ENCODE peak calls at places on chromosome 18, in five cellular contexts. Y is K562, P is prostate gland, H is GM23338, S is upper lobe of left lung. T is an unnamed sample.
A peak's percentile ranks its signal among the peaks of the same experiment; 100 is the strongest.

GRCh38 chr18:80095414-80095813 is 13.6 kb upstream of the ADNP2 start:
- DNase-seq in Y (no peak), P (no peak), H (no peak), S (no peak), T (no peak)

GRCh38 chr18:11040823-11041712 is 108.3 kb downstream of the PIEZO2 start:
- DNase-seq in Y (peak; percentile 47), P (peak; percentile 25), H (peak; percentile 83), S (no peak), T (no peak)

GRCh38 chr18:9849407-9849961 is 36.3 kb upstream of the TXNDC2 start:
- DNase-seq in Y (peak; percentile 90), P (peak; percentile 21), H (no peak), S (no peak), T (peak; percentile 77)

GRCh38 chr18:28073658-28074057 is 103.3 kb downstream of the CDH2 start:
- DNase-seq in Y (no peak), P (no peak), H (no peak), S (no peak), T (no peak)

GRCh38 chr18:68916734-68917133 is 118.9 kb downstream of the CCDC102B start:
- DNase-seq in Y (no peak), P (no peak), H (no peak), S (no peak), T (no peak)

GRCh38 chr18:52069201-52069600 is 270.8 kb upstream of the DCC start:
- DNase-seq in Y (no peak), P (no peak), H (no peak), S (no peak), T (no peak)

GRCh38 chr18:13676499-13676898 is 49.9 kb downstream of the FAM210A start:
- DNase-seq in Y (no peak), P (no peak), H (no peak), S (no peak), T (no peak)

GRCh38 chr18:3675994-3676393 is 226.0 kb downstream of the TGIF1 start:
- DNase-seq in Y (peak; percentile 85), P (no peak), H (no peak), S (no peak), T (no peak)

GRCh38 chr18:48929951-48930713 is 20.6 kb downstream of the SMAD7 start:
- DNase-seq in Y (no peak), P (no peak), H (peak; percentile 62), S (peak; percentile 73), T (peak; percentile 74)

GRCh38 chr18:49021433-49022129 is 70.8 kb upstream of the SMAD7 start:
- DNase-seq in Y (peak; percentile 70), P (no peak), H (peak; percentile 92), S (peak; percentile 90), T (peak; percentile 79)

GRCh38 chr18:72811047-72811446 is 56.7 kb downstream of the NETO1 start:
- DNase-seq in Y (no peak), P (no peak), H (no peak), S (no peak), T (no peak)

GRCh38 chr18:64810354-64810753 is 661.5 kb upstream of the LINC00305 start:
- DNase-seq in Y (no peak), P (no peak), H (no peak), S (no peak), T (no peak)

GRCh38 chr18:61869631-61870030 is 23.2 kb downstream of the RNF152 start:
- DNase-seq in Y (no peak), P (no peak), H (no peak), S (no peak), T (no peak)

GRCh38 chr18:48563027-48563426 is 24.2 kb downstream of the CTIF start:
- DNase-seq in Y (peak; percentile 24), P (no peak), H (no peak), S (no peak), T (no peak)

GRCh38 chr18:28114472-28114871 is 62.5 kb downstream of the CDH2 start:
- DNase-seq in Y (no peak), P (no peak), H (no peak), S (no peak), T (no peak)

GRCh38 chr18:75790821-75791220 is 363.3 kb upstream of the SMIM21 start:
- DNase-seq in Y (no peak), P (no peak), H (no peak), S (no peak), T (no peak)

GRCh38 chr18:34224423-34225217 is at the start of gene NOL4:
- DNase-seq in Y (no peak), P (peak; percentile 18), H (peak; percentile 99), S (peak; percentile 85), T (peak; percentile 45)

GRCh38 chr18:57052759-57053158 is 94.1 kb upstream of the BOD1L2 start:
- DNase-seq in Y (no peak), P (no peak), H (no peak), S (no peak), T (no peak)

GRCh38 chr18:34583895-34584294 is 126.2 kb upstream of the DTNA start:
- DNase-seq in Y (no peak), P (no peak), H (peak; percentile 62), S (no peak), T (no peak)

GRCh38 chr18:59715966-59716369 is 18.7 kb upstream of the CCBE1 start:
- DNase-seq in Y (no peak), P (no peak), H (no peak), S (no peak), T (no peak)

GRCh38 chr18:73717570-73717969 is 430.1 kb downstream of the FBXO15 start:
- DNase-seq in Y (no peak), P (no peak), H (no peak), S (no peak), T (no peak)

GRCh38 chr18:48780151-48781001 is 170.4 kb downstream of the SMAD7 start:
- DNase-seq in Y (peak; percentile 15), P (no peak), H (no peak), S (no peak), T (no peak)

GRCh38 chr18:6414118-6414722 is 491 bp downstream of the L3MBTL4 start:
- DNase-seq in Y (no peak), P (peak; percentile 68), H (peak; percentile 71), S (peak; percentile 96), T (peak; percentile 84)

GRCh38 chr18:9160014-9160413 is 23.4 kb downstream of the ANKRD12 start:
- DNase-seq in Y (no peak), P (no peak), H (no peak), S (no peak), T (no peak)

GRCh38 chr18:5467666-5468065 is 76.1 kb downstream of the EPB41L3 start:
- DNase-seq in Y (no peak), P (no peak), H (no peak), S (peak; percentile 21), T (no peak)

GRCh38 chr18:46916551-46917107 is 678 bp downstream of the PIAS2 start:
- DNase-seq in Y (peak; percentile 25), P (peak; percentile 11), H (no peak), S (no peak), T (no peak)

GRCh38 chr18:31954349-31954748 is 11.4 kb upstream of the TRAPPC8 start:
- DNase-seq in Y (no peak), P (no peak), H (no peak), S (no peak), T (peak; percentile 33)

GRCh38 chr18:9804517-9805104 is 81.2 kb upstream of the TXNDC2 start:
- DNase-seq in Y (peak; percentile 58), P (peak; percentile 44), H (no peak), S (no peak), T (no peak)

GRCh38 chr18:52826994-52827393 is 487.0 kb downstream of the DCC start:
- DNase-seq in Y (no peak), P (no peak), H (peak; percentile 73), S (no peak), T (no peak)

GRCh38 chr18:58243401-58243800 is 199.4 kb downstream of the NEDD4L start:
- DNase-seq in Y (no peak), P (no peak), H (no peak), S (no peak), T (no peak)

GRCh38 chr18:28062446-28062845 is 114.5 kb downstream of the CDH2 start:
- DNase-seq in Y (no peak), P (no peak), H (no peak), S (no peak), T (no peak)

GRCh38 chr18:79200546-79201268 is 131.5 kb downstream of the ATP9B start:
- DNase-seq in Y (no peak), P (peak; percentile 79), H (peak; percentile 46), S (no peak), T (no peak)

GRCh38 chr18:79781331-79781941 is 16.3 kb upstream of the KCNG2 start:
- DNase-seq in Y (no peak), P (no peak), H (no peak), S (no peak), T (peak; percentile 57)

GRCh38 chr18:24544141-24544498 is 83.7 kb downstream of the HRH4 start:
- DNase-seq in Y (peak; percentile 49), P (no peak), H (peak; percentile 73), S (no peak), T (no peak)
- TF ChIP-seq CTCF in Y (peak; percentile 51), P (no peak), H (peak; percentile 78), S (no peak), T (no peak)

GRCh38 chr18:50172367-50172766 is 22.6 kb downstream of the MYO5B start:
- DNase-seq in Y (no peak), P (no peak), H (no peak), S (no peak), T (no peak)
- H3K4me3 ChIP-seq in Y (no peak overlapping the region), P (no peak overlapping the region), H (no peak overlapping the region), S (no peak overlapping the region), T (no peak overlapping the region)

GRCh38 chr18:77132369-77133050 is at the start of gene MBP:
- DNase-seq in Y (no peak), P (peak; percentile 89), H (peak; percentile 93), S (peak; percentile 96), T (peak; percentile 93)
- TF ChIP-seq POLR2AphosphoS5 in Y (no peak), P (no peak), H (peak; percentile 51), S (peak; percentile 80), T (peak; percentile 81)

DNA sequence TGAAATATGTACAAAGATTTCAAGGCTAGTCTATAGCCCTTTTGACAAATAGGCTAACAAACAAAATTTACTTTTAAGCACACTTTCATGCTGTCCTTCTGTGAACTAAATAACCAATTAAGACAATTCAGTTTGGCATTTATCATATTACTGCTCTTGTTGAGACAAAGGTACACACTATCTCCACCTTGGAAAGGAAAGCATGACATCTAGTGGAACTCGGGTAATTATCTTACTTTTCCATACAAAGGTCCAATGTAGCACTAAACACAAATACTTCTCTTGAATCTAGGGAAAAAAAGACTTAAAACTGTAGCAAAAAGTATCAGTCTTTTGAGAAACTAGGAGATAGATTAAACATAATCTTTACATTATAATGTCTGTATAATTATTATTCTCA is 125.0 kb upstream of the CD226 start:
- DNase-seq in Y (peak; percentile 10), P (no peak), H (no peak), S (no peak), T (no peak)
- TF ChIP-seq CTCF in Y (no peak), P (no peak), H (peak; percentile 53), S (no peak), T (no peak)

DNA sequence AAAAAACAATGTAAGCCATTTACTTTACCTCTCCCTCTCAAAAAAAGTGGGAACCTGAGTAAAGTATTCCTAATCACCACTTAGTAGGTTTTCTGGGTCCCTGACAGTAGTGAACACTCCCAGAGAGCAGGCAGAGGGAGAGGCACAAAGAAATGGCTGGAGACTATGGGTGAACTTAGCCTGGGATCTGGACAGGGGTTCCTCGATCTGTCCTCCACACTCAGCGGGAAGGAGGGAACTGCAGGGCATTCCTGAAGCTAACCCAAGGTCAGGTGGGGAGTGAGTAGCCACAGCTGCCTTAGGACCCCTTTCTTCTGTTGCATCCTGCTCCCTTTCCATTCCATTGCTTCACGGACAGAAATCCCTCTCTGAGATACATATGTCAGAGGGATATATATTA is 155.3 kb downstream of the TPGS2 start:
- DNase-seq in Y (no peak), P (no peak), H (peak; percentile 32), S (no peak), T (no peak)
- H3K4me3 ChIP-seq in Y (no peak overlapping the region), P (no peak overlapping the region), H (no peak overlapping the region), S (no peak overlapping the region), T (no peak overlapping the region)